ENCODE peak calls at places on chromosomes 1 and 21, in five cellular contexts. F, L, G, C and U are unnamed samples.

GRCh38 chr1:231584117-231584516 is 42.5 kb upstream of the DISC1 start:
- DNase-seq in F (no peak), L (no peak), G (peak; percentile 82), C (peak; percentile 88), U (peak; percentile 37)

GRCh38 chr1:243730499-243731150 is 119.4 kb downstream of the AKT3 start:
- DNase-seq in F (no peak), L (peak; percentile 51), G (no peak), C (no peak), U (no peak)

GRCh38 chr1:14593279-14593678 is 5.2 kb upstream of the KAZN start:
- DNase-seq in F (no peak), L (no peak), G (no peak), C (no peak), U (no peak)

GRCh38 chr1:167043752-167044488 is 46.3 kb downstream of the GPA33 start:
- DNase-seq in F (peak; percentile 88), L (peak; percentile 64), G (peak; percentile 4), C (peak; percentile 27), U (peak; percentile 86)

GRCh38 chr1:23362218-23362713 is 7.4 kb downstream of the ZNF436 start:
- DNase-seq in F (no peak), L (no peak), G (no peak), C (no peak), U (no peak)

GRCh38 chr1:56152635-56153034 is 426.7 kb downstream of the PLPP3 start:
- DNase-seq in F (no peak), L (no peak), G (no peak), C (no peak), U (no peak)

GRCh38 chr21:44259082-44259705 is 2.5 kb downstream of the DNMT3L start:
- DNase-seq in F (no peak), L (peak; percentile 15), G (peak; percentile 37), C (no peak), U (no peak)

GRCh38 chr1:47692196-47692595 is 254.4 kb downstream of the FOXD2 start:
- DNase-seq in F (no peak), L (no peak), G (no peak), C (no peak), U (no peak)

GRCh38 chr1:182110635-182111034 is 49.1 kb upstream of the ZNF648 start:
- DNase-seq in F (peak; percentile 48), L (no peak), G (no peak), C (no peak), U (no peak)

GRCh38 chr1:163170975-163171676 is 31.6 kb downstream of the RGS5 start:
- DNase-seq in F (no peak), L (no peak), G (peak; percentile 47), C (peak; percentile 11), U (no peak)

GRCh38 chr1:216804107-216804506 is 80.9 kb upstream of the ESRRG start:
- DNase-seq in F (no peak), L (no peak), G (no peak), C (no peak), U (no peak)

GRCh38 chr1:6860401-6860800 is 75.1 kb downstream of the CAMTA1 start:
- DNase-seq in F (no peak), L (no peak), G (peak; percentile 70), C (no peak), U (no peak)

GRCh38 chr1:228289239-228289849 is 81.5 kb downstream of the OBSCN start:
- DNase-seq in F (no peak), L (no peak), G (no peak), C (no peak), U (no peak)

GRCh38 chr21:7951854-7952519 is 2569.4 kb upstream of the TPTE start:
- DNase-seq in F (no peak), L (no peak), G (no peak), C (no peak), U (no peak)

GRCh38 chr1:66564250-66564649 is 30.3 kb downstream of the SGIP1 start:
- DNase-seq in F (no peak), L (no peak), G (peak; percentile 99), C (peak; percentile 94), U (no peak)

GRCh38 chr1:22563671-22564612 is 653 bp downstream of the EPHA8 start:
- DNase-seq in F (no peak), L (no peak), G (no peak), C (no peak), U (no peak)

GRCh38 chr1:155324717-155325595 is 4.3 kb downstream of the RUSC1 start:
- DNase-seq in F (peak; percentile 42), L (peak; percentile 76), G (peak; percentile 40), C (peak; percentile 55), U (no peak)

GRCh38 chr1:9080704-9081291 is 11.4 kb upstream of the SLC2A5 start:
- DNase-seq in F (no peak), L (no peak), G (no peak), C (no peak), U (no peak)

GRCh38 chr1:63322944-63323865 is 838 bp downstream of the FOXD3 start:
- DNase-seq in F (peak; percentile 54), L (no peak), G (no peak), C (peak; percentile 47), U (peak; percentile 18)

GRCh38 chr1:222240536-222241181 is 307.2 kb downstream of the HHIPL2 start:
- DNase-seq in F (no peak), L (no peak), G (peak; percentile 89), C (no peak), U (no peak)

GRCh38 chr1:206774096-206774495 is 1.8 kb upstream of the IL10 start:
- DNase-seq in F (no peak), L (no peak), G (no peak), C (no peak), U (no peak)

GRCh38 chr21:46120301-46121285 is 22.7 kb downstream of the COL6A2 start:
- DNase-seq in F (no peak), L (peak; percentile 42), G (no peak), C (no peak), U (no peak)

GRCh38 chr1:186670965-186671486 is 9.2 kb downstream of the PTGS2 start:
- DNase-seq in F (no peak), L (no peak), G (no peak), C (no peak), U (no peak)

GRCh38 chr1:184406454-184406853 is 19.6 kb downstream of the C1orf21 start:
- DNase-seq in F (no peak), L (no peak), G (no peak), C (no peak), U (no peak)

GRCh38 chr1:34597877-34598514 is 156.9 kb upstream of the GJB5 start:
- DNase-seq in F (peak; percentile 70), L (peak; percentile 60), G (peak; percentile 6), C (peak; percentile 75), U (peak; percentile 39)

GRCh38 chr1:43284711-43285110 is 670 bp downstream of the C1orf210 start:
- DNase-seq in F (no peak), L (no peak), G (no peak), C (no peak), U (no peak)

GRCh38 chr1:243926803-243927245 is 76.8 kb upstream of the AKT3 start:
- DNase-seq in F (no peak), L (no peak), G (peak; percentile 96), C (no peak), U (no peak)

GRCh38 chr1:89519779-89520358 is 4.8 kb upstream of the LRRC8B start:
- DNase-seq in F (peak; percentile 62), L (no peak), G (peak; percentile 42), C (peak; percentile 58), U (peak; percentile 47)

GRCh38 chr1:151371340-151371739 is 1.2 kb downstream of the SELENBP1 start:
- DNase-seq in F (no peak), L (peak; percentile 81), G (peak; percentile 26), C (no peak), U (no peak)

GRCh38 chr1:67189953-67190352 is 23.7 kb downstream of the IL23R start:
- DNase-seq in F (no peak), L (no peak), G (no peak), C (no peak), U (no peak)

GRCh38 chr1:10779201-10779600 is 17.2 kb downstream of the CASZ1 start:
- DNase-seq in F (no peak), L (no peak), G (no peak), C (no peak), U (no peak)

GRCh38 chr21:45551316-45551715 is 9.1 kb upstream of the SLC19A1 start:
- DNase-seq in F (peak; percentile 58), L (peak; percentile 12), G (peak; percentile 91), C (no peak), U (peak; percentile 53)

GRCh38 chr1:67680486-67680885 is 4.5 kb upstream of the GADD45A start:
- DNase-seq in F (no peak), L (no peak), G (no peak), C (no peak), U (no peak)

GRCh38 chr1:54340876-54341275 is 65.3 kb downstream of the SSBP3 start:
- DNase-seq in F (no peak), L (no peak), G (no peak), C (no peak), U (no peak)